ENCODE peak calls at places on chromosomes 1 and 21, in five cellular contexts. T, G, Z, H and D are unnamed samples.

GRCh38 chr1:5497471-5497870 is 494.8 kb downstream of the NPHP4 start:
- DNase-seq in T (no peak), G (no peak), Z (no peak), H (no peak), D (no peak)

GRCh38 chr1:22323846-22324504 is 127.7 kb upstream of the ZBTB40 start:
- DNase-seq in T (no peak), G (no peak), Z (no peak), H (peak), D (no peak)

GRCh38 chr1:10679521-10680220 is 116.8 kb downstream of the CASZ1 start:
- DNase-seq in T (peak), G (peak), Z (no peak), H (no peak), D (no peak)

GRCh38 chr1:23423415-23424170 is 955 bp downstream of the TCEA3 start:
- DNase-seq in T (peak), G (peak), Z (peak), H (no peak), D (no peak)

GRCh38 chr1:12654004-12654567 is 10.2 kb downstream of the AADACL4 start:
- DNase-seq in T (no peak), G (no peak), Z (no peak), H (no peak), D (no peak)

GRCh38 chr1:189226779-189227178 is 1250.9 kb downstream of the BRINP3 start:
- DNase-seq in T (no peak), G (no peak), Z (no peak), H (no peak), D (no peak)

GRCh38 chr1:82091274-82091673 is 290.5 kb downstream of the ADGRL2 start:
- DNase-seq in T (no peak), G (no peak), Z (no peak), H (no peak), D (no peak)

GRCh38 chr1:53182688-53183276 is 13.8 kb upstream of the CPT2 start:
- DNase-seq in T (no peak), G (no peak), Z (no peak), H (no peak), D (no peak)

GRCh38 chr21:36589352-36589971 is 109.5 kb upstream of the SIM2 start:
- DNase-seq in T (peak), G (no peak), Z (no peak), H (no peak), D (no peak)

GRCh38 chr1:205354259-205354904 is 2.3 kb downstream of the KLHDC8A start:
- DNase-seq in T (peak), G (peak), Z (peak), H (no peak), D (peak)

GRCh38 chr1:13228343-13228781 is 2.4 kb upstream of the PRAMEF18 start:
- DNase-seq in T (peak), G (peak), Z (peak), H (peak), D (no peak)

GRCh38 chr21:18170221-18170620 is 74.4 kb upstream of the CHODL start:
- DNase-seq in T (no peak), G (no peak), Z (no peak), H (no peak), D (no peak)

GRCh38 chr1:91781371-91781825 is 104.6 kb downstream of the TGFBR3 start:
- DNase-seq in T (no peak), G (no peak), Z (no peak), H (no peak), D (no peak)

GRCh38 chr21:35102488-35103407 is 53.6 kb upstream of the RUNX1 start:
- DNase-seq in T (peak), G (peak), Z (no peak), H (no peak), D (no peak)

GRCh38 chr1:209689484-209689883 is 14.3 kb downstream of the G0S2 start:
- DNase-seq in T (peak), G (peak), Z (no peak), H (no peak), D (no peak)

GRCh38 chr21:14617836-14618235 is 71.7 kb upstream of the SAMSN1 start:
- DNase-seq in T (no peak), G (no peak), Z (no peak), H (no peak), D (no peak)

GRCh38 chr1:211371406-211372105 is 44.9 kb downstream of the TRAF5 start:
- DNase-seq in T (no peak), G (no peak), Z (no peak), H (no peak), D (no peak)

GRCh38 chr1:935751-936231 is 12.1 kb downstream of the SAMD11 start:
- DNase-seq in T (no peak), G (no peak), Z (no peak), H (peak), D (no peak)

GRCh38 chr1:38622197-38622596 is 237.4 kb downstream of the RRAGC start:
- DNase-seq in T (no peak), G (no peak), Z (no peak), H (no peak), D (no peak)

GRCh38 chr1:183029591-183030000 is 6.4 kb downstream of the LAMC1 start:
- DNase-seq in T (no peak), G (no peak), Z (no peak), H (no peak), D (no peak)

GRCh38 chr1:5978452-5978851 is 13.8 kb downstream of the NPHP4 start:
- DNase-seq in T (no peak), G (no peak), Z (no peak), H (no peak), D (no peak)

GRCh38 chr1:75502776-75503175 is 108.1 kb downstream of the SLC44A5 start:
- DNase-seq in T (no peak), G (no peak), Z (no peak), H (no peak), D (no peak)

GRCh38 chr21:34042735-34043134 is 30.6 kb upstream of the MRPS6 start:
- DNase-seq in T (no peak), G (no peak), Z (no peak), H (no peak), D (no peak)

GRCh38 chr1:202016022-202016624 is 5.7 kb downstream of the ELF3 start:
- DNase-seq in T (peak), G (peak), Z (no peak), H (no peak), D (no peak)

GRCh38 chr1:94552071-94552586 is 10.6 kb upstream of the F3 start:
- DNase-seq in T (no peak), G (no peak), Z (no peak), H (no peak), D (no peak)

GRCh38 chr1:178238722-178239510 is 145.0 kb downstream of the RASAL2 start:
- DNase-seq in T (no peak), G (no peak), Z (no peak), H (no peak), D (no peak)

GRCh38 chr1:97270508-97271307 is 549.1 kb downstream of the PTBP2 start:
- DNase-seq in T (no peak), G (no peak), Z (no peak), H (no peak), D (no peak)

GRCh38 chr21:35208810-35209517 is 159.9 kb upstream of the RUNX1 start:
- DNase-seq in T (no peak), G (no peak), Z (no peak), H (no peak), D (no peak)

GRCh38 chr1:26780344-26780957 is 7.3 kb upstream of the PIGV start:
- DNase-seq in T (no peak), G (no peak), Z (no peak), H (no peak), D (no peak)

GRCh38 chr1:39076127-39076798 is 50.1 kb downstream of the NDUFS5 start:
- DNase-seq in T (no peak), G (peak), Z (no peak), H (no peak), D (no peak)

GRCh38 chr1:47708658-47709301 is 270.9 kb downstream of the FOXD2 start:
- DNase-seq in T (peak), G (no peak), Z (peak), H (no peak), D (no peak)

GRCh38 chr1:193749868-193750267 is 563.5 kb upstream of the B3GALT2 start:
- DNase-seq in T (no peak), G (no peak), Z (no peak), H (no peak), D (no peak)

GRCh38 chr1:193755441-193755840 is 569.0 kb upstream of the B3GALT2 start:
- DNase-seq in T (no peak), G (no peak), Z (no peak), H (no peak), D (no peak)

GRCh38 chr1:193753038-193753756 is 566.8 kb upstream of the B3GALT2 start:
- DNase-seq in T (no peak), G (no peak), Z (no peak), H (no peak), D (no peak)

DNA sequence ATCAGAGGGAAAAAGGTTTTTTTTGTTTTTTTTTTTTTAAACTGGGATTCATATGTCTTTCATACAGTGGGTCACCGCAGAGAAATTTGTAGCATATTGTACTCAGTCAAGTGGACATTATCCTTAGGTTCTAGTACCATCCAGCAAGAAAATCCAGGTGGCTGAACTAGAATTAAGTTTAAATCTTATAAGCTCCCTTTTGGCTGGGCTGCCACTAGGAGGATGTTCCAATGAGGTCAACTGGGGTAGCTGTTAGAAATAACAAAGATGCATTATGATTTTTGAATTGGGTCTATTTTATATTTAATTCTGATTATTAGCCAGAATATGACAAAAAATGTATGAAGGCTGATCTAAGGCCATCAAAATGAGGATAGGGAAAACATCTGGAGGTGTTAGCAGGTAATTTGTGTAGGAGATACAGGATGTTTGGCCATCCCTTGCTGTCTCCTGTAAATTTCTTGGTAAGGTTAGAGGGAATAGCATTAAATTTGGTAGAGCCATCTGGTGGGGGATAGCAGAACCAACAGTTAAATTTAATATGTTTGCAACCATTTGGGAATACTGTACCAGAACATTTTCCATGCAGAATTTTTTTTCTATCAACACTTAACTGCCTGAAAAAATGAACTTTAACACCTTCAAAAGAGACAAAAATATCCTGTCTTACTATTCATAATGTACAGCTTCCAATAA is 568.5 kb upstream of the B3GALT2 start:
- DNase-seq in T (no peak), G (no peak), Z (no peak), H (no peak), D (no peak)
- TF ChIP-seq CTCF in T (no peak), G (no peak), Z (no peak), H (peak), D (no peak)

DNA sequence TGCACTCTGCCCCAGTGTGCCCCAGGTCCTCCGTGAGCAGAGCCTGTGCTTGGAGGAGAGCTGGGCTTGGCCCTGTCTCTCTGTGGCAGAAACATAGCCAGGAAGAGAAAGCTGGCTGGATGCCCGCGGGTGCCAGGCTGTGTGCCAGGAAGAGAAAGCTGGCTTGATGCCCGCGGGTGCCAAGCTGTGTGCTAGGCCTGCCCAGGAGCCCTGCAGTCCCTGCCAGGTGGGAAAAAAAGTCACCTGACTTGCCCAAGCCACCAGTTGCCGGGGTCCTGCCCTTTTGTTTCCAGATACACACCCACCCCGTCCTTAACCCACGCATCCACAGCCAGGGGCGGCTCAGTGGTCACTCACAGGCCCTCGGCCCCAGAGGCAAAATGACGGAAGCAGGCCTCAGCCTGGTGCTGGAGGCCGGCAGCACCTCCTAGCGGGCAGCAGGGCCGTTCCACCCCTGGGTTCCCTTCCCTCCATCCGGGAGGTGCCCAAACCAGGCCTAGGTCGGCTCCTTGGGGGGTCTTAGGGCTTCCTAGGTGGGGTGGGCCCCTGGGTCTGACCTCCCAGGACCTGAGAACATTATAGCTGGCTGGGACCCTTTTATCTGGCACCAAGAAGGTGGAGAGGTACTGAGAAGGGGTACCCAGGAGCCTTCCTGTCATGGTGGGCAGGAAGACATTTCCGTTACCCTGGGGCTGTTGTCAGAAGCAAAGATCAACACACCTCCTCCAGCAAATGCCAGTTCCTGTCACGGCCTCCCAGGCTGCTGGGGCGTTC is 9.1 kb downstream of the ITGB2 start:
- DNase-seq in T (peak), G (peak), Z (no peak), H (no peak), D (peak)
- TF ChIP-seq CTCF in T (peak), G (peak), Z (no peak), H (no peak), D (peak)

DNA sequence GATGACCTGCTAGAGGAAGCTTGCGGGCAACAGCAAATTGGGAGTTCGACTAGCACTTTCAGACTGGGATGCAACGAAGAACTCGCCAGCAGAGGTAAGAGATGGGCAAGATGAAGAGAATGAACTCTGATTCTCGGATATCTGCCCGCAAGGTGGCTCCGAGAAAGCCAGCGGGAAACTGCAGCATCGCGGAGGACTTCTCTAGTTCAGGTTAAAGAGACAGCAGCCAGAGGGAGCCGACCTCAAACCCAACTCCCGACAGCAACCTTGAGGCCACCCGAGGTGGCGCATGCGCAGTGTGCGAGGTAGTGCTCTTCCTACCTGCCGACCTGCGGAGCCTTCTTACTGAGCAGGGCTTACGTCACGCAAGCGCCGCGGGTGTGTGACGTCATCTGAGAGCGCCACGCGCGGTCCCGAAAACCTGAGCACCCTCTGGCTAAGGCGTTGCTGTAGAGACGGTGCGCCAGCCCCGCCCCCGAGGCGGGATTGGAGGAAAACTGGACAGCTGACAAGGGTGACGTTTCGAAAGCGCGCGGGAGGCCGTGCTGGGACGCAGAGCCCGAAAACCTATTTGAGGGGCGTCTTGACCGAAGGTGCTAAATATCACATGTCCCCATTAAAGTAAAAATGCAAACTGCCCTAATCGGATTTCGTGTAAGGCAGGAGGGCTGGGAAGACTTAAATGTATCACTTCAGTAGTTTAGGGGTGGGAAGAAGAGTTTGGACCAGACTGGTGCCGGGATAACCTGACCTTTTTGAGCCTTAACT is 110.5 kb upstream of the SLC25A33 start:
- DNase-seq in T (peak), G (peak), Z (peak), H (peak), D (peak)
- TF ChIP-seq CTCF in T (no peak), G (peak), Z (peak), H (peak), D (no peak)

GRCh38 chr1:17004466-17005364 is 7.0 kb downstream of the ATP13A2 start:
- DNase-seq in T (no peak), G (no peak), Z (no peak), H (no peak), D (no peak)
- TF ChIP-seq CTCF in T (no peak), G (no peak), Z (no peak), H (no peak), D (no peak)